ENCODE peak calls at places on chromosomes 12 and 14, in five cellular contexts. Y is hepatocyte, T is tibial artery, F is astrocyte of the cerebellum, J is brain microvascular endothelial cell. G is an unnamed sample.

GRCh38 chr12:57816001-57816854 is 2.3 kb downstream of the AVIL start:
- DNase-seq in F (no peak), Y (no peak), J (no peak), T (peak; percentile 44), G (no peak)

GRCh38 chr12:114812858-114813761 is 129.1 kb upstream of the TBX3 start:
- DNase-seq in T (peak; percentile 6), Y (peak; percentile 63), F (peak; percentile 78), J (no peak), G (no peak)

GRCh38 chr12:95487024-95487423 is 13.1 kb downstream of the METAP2 start:
- DNase-seq in F (no peak), T (no peak), Y (no peak), J (no peak), G (peak; percentile 1)

GRCh38 chr12:4649358-4649661 is 396 bp downstream of the NDUFA9 start:
- DNase-seq in Y (no peak), F (no peak), J (no peak), T (no peak), G (no peak)

GRCh38 chr12:98533723-98534251 is 18.4 kb downstream of the TMPO start:
- DNase-seq in F (no peak), Y (peak; percentile 68), T (no peak), J (no peak), G (peak; percentile 76)

GRCh38 chr12:8038659-8039114 is 6.2 kb downstream of the FOXJ2 start:
- DNase-seq in T (peak; percentile 85), Y (peak; percentile 81), J (peak; percentile 46), F (no peak), G (peak; percentile 53)

GRCh38 chr12:115394498-115395220 is 710.7 kb upstream of the TBX3 start:
- DNase-seq in T (no peak), J (no peak), Y (peak; percentile 41), F (no peak), G (peak; percentile 42)

GRCh38 chr12:64678835-64679234 is 68.5 kb downstream of the RASSF3 start:
- DNase-seq in Y (no peak), T (no peak), F (no peak), J (no peak), G (no peak)

GRCh38 chr14:93788557-93789365 is 476 bp upstream of the PRIMA1 start:
- DNase-seq in F (no peak), J (no peak), T (peak; percentile 85), Y (peak; percentile 54), G (no peak)

DNA sequence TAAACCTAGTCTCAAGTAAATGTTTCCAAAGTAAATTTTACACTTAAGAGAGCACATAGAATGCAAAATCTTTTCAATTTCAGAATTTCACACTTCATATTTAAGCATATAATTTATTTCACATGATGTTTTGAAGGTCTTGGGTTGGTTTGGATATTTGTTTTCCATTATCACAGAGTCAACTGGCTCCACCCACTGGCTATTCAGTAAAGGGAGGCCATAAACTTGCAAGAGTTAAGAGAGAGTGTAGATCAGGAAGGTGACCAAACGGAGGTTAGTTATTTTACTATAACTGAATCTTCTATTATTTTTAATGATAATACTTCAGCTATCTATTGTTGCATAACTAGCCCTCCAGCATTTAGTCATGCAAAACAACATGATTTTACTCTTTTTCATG is 6.2 kb upstream of the CPNE8 start:
- DNase-seq in Y (peak; percentile 21), F (no peak), J (no peak), T (no peak), G (no peak)
- TF ChIP-seq CTCF in Y (peak; percentile 27), F (no peak), J (no peak), T (no peak), G (peak; percentile 21)

GRCh38 chr14:74948228-74949175 is 6.9 kb downstream of the PGF start:
- DNase-seq in T (no peak), J (no peak), F (no peak), Y (no peak), G (no peak)
- H3K4me3 ChIP-seq in T (no peak overlapping the region), J (no peak overlapping the region), F (no peak overlapping the region), Y (no peak overlapping the region), G (no peak overlapping the region)

GRCh38 chr14:52071675-52072074 is 2.8 kb upstream of the NID2 start:
- DNase-seq in J (peak; percentile 48), T (no peak), F (no peak), Y (no peak), G (no peak)
- TF ChIP-seq CTCF in J (peak; percentile 56), T (no peak), F (peak; percentile 27), Y (peak; percentile 19), G (peak; percentile 36)

GRCh38 chr12:106084048-106084671 is 54.6 kb downstream of the NUAK1 start:
- DNase-seq in J (peak; percentile 91), F (peak; percentile 94), Y (no peak), T (no peak), G (peak; percentile 95)
- H3K4me3 ChIP-seq in J (peak overlapping the region; percentile 18), F (no peak overlapping the region), Y (no peak overlapping the region), T (no peak overlapping the region), G (no peak overlapping the region)

DNA sequence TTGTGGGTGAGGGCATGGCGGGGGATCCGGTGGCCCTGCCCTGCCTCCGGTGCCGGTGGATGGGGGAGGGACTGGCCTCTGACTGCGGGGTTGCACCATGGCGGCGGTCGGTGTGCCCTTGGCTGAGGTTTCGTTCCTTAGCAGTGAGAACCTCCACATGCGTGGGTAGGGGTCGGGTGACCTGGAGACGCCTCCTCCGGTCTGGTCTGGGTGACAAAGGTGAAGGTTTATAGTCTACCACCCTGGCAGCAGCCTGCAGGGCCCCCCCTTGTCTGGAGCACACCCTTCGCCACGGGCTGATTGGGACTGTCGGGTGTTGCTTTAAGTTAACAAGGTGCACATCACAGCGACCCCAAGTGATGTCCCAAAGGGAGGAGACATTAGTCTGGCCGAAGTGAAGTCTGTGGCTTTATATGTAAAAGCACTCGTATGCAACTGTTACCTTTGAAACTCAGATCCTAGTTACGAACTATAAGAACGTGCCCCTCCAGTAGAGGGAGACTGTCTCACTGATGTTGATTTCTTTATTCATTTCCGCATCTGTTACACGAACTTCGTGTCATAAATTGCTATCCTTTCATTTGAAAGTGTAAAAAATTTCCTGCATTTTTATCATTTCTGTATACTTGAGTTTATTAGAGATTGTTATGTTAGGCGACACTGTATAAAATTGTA is 74.4 kb downstream of the WDR20 start:
- DNase-seq in T (peak; percentile 52), J (no peak), F (no peak), Y (no peak), G (no peak)
- TF ChIP-seq CTCF in T (no peak), J (peak; percentile 25), F (peak; percentile 13), Y (no peak), G (no peak)

DNA sequence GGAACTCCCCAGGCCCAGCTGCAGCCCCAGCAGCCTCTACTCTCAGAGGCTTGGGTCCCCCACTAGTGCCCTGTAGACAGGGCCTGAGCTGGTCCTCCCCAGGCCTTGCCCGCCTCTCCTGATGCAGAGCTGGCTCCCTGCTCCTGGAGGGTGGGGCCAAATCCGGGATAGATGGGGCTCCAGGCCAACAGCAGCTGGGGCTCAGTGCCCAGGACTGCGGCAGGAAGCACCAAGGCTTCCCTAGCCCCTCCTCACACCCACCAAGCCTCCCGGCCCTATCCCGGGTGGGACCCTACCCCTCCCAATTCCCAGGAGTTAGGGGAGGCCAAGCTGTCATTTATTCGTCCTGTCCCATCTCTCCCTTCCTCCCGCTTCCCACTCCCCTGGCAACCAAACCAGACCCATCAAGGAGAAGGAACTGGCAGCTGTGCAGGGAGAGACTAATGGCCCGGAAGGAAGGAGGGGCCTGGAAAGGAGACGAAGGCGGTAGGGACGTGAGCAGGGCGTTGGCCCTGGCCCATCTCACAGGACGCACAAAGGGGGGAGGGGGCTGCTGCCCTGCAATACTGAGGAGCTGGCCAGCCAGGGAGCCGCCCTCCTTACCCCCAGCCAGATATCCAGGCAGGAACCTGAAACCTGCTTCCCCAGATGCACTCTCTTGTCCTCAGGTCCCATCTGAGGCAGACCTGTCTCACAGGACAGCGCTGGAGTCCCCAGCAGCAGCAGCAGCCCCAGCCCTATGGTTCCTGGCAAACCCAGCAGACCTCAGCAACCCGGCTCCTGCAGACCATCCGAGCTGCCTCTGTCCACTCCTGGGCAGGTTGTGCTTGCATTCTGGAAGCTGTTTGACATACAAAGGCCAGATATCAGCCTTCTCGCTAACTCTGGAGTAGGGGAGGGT is 1.6 kb upstream of the PRPH start:
- DNase-seq in Y (no peak), F (no peak), T (peak; percentile 70), J (no peak), G (no peak)
- H3K4me3 ChIP-seq in Y (no peak overlapping the region), F (no peak overlapping the region), T (no peak overlapping the region), J (no peak overlapping the region), G (no peak overlapping the region)

GRCh38 chr12:103748875-103749274 is 92.2 kb downstream of the NT5DC3 start:
- DNase-seq in Y (no peak), F (no peak), T (no peak), J (no peak), G (no peak)

GRCh38 chr12:103755425-103755824 is 85.6 kb downstream of the NT5DC3 start:
- DNase-seq in J (no peak), Y (no peak), F (no peak), T (no peak), G (no peak)

GRCh38 chr12:103751600-103751999 is 89.4 kb downstream of the NT5DC3 start:
- DNase-seq in T (no peak), J (no peak), Y (no peak), F (no peak), G (peak; percentile 30)

GRCh38 chr12:103748002-103748401 is 93.0 kb downstream of the NT5DC3 start:
- DNase-seq in T (no peak), Y (no peak), J (no peak), F (no peak), G (no peak)

GRCh38 chr12:103751171-103751570 is 89.9 kb downstream of the NT5DC3 start:
- DNase-seq in F (no peak), J (no peak), T (no peak), Y (no peak), G (no peak)
- TF ChIP-seq CTCF in F (peak; percentile 4), J (peak; percentile 45), T (no peak), Y (no peak), G (no peak)

DNA sequence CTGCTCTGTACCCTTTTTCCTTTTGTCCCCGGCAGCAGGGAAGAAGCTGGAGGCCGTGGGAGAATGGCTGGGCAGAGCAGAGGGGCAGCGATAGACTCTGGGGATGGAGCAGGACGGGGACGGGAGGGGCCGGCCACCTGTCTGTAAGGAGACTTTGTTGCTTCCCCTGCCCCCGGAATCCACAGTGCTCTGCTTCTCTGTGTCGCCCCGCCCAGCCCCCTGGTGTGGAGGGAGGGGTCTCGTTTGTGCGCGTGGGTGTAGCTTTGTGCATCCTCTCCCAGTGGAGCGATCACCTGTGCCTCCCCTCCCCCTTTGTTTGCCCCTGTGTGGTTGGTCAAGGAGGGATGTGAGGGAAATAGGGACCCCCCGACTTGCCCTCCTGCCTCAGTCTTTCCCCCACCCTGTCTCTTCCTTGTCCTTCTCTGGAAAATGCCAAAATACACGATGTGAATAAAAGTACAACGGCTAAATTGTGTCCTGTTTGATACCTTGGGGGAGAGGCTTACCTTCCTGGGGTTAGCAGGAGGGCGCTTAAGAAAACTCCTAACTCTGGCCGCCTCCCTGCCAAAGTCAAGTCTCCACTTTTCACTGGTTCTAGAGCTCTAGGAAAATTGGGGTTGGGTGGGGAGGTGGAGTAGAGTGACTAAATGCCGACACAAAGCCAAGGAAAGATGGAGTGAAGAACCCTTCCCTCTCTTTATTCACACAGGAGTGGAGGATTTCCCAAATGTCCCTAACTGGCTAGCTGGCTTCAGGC is 990 bp upstream of the TPI1 start:
- DNase-seq in F (no peak), T (peak; percentile 75), Y (no peak), J (no peak), G (no peak)
- H3K4me3 ChIP-seq in F (peak overlapping the region; percentile 90), T (peak overlapping the region; percentile 100), Y (no peak overlapping the region), J (no peak overlapping the region), G (peak overlapping the region; percentile 94)

G was measured in AG10803.